ENCODE peak calls at places on chromosomes 1 and 21, in seven cellular contexts. N is GM10248; U is stimulated activated CD8-positive, alpha-beta memory T cell treated with anti-CD3 and anti-CD28 coated beads, Interleukin-7, amount 100 ng/mL, for 4 hours; V is stimulated activated naive CD8-positive, alpha-beta T cell treated with anti-CD3 and anti-CD28 coated beads, Interleukin-15, Interleukin-2, amounts not matched to agents 100 U/mL and 50 U/mL, for 24 hours; L is NT2/D1; O is MV-4-11; C is T-helper 2 cell. H is an unnamed sample.

GRCh38 chr1:235073968-235074334 is 54.7 kb downstream of the TOMM20 start:
- DNase-seq in L (no peak), C (no peak), U (no peak), N (no peak), V (no peak), O (no peak), H (no peak)

GRCh38 chr1:32201011-32201855 is 838 bp downstream of the CCDC28B start:
- DNase-seq in L (no peak), U (peak), O (peak), N (peak), V (peak), C (peak), H (peak)

GRCh38 chr1:204461331-204462228 is 33.0 kb downstream of the PIK3C2B start:
- DNase-seq in V (peak), O (no peak), C (no peak), U (peak), N (peak), L (no peak), H (peak)

GRCh38 chr1:51729824-51730284 is 113.0 kb downstream of the OSBPL9 start:
- DNase-seq in C (no peak), U (peak), O (no peak), V (no peak), L (peak), N (no peak), H (no peak)

GRCh38 chr1:43348809-43349593 is 9.8 kb upstream of the CDC20 start:
- DNase-seq in N (no peak), O (no peak), C (peak), V (peak), L (peak), U (peak), H (peak)

GRCh38 chr1:22876359-22877111 is 96.1 kb downstream of the LACTBL1 start:
- DNase-seq in V (no peak), C (no peak), O (no peak), U (no peak), L (no peak), N (no peak), H (no peak)

GRCh38 chr1:93304716-93305138 is 41.0 kb upstream of the DR1 start:
- DNase-seq in V (peak), N (peak), C (no peak), U (peak), O (peak), L (peak), H (no peak)

GRCh38 chr1:230320804-230321203 is 105.3 kb downstream of the PGBD5 start:
- DNase-seq in U (no peak), V (no peak), N (no peak), C (no peak), O (no peak), L (no peak), H (no peak)

GRCh38 chr1:235156265-235156664 is 4.8 kb downstream of the RBM34 start:
- DNase-seq in V (no peak), O (no peak), C (no peak), N (no peak), L (no peak), U (no peak), H (no peak)

GRCh38 chr1:74716822-74717221 is 16.0 kb downstream of the CRYZ start:
- DNase-seq in N (no peak), C (no peak), V (no peak), U (no peak), L (no peak), O (no peak), H (no peak)

GRCh38 chr1:214632091-214632490 is 29.1 kb downstream of the CENPF start:
- DNase-seq in V (no peak), N (no peak), U (no peak), O (no peak), C (no peak), L (no peak), H (no peak)

GRCh38 chr1:15151377-15151806 is 2.2 kb upstream of the TMEM51 start:
- DNase-seq in O (no peak), V (no peak), N (no peak), L (no peak), U (no peak), C (no peak), H (no peak)

GRCh38 chr1:21174638-21175323 is 1.9 kb downstream of the EIF4G3 start:
- DNase-seq in N (no peak), V (no peak), O (no peak), C (no peak), L (no peak), U (no peak), H (no peak)

GRCh38 chr1:31101147-31101502 is 35.6 kb upstream of the PUM1 start:
- DNase-seq in C (no peak), O (no peak), V (no peak), U (no peak), L (no peak), N (no peak), H (no peak)

GRCh38 chr1:53176452-53177344 is 19.9 kb upstream of the CPT2 start:
- DNase-seq in C (no peak), N (no peak), V (no peak), U (no peak), L (no peak), O (no peak), H (peak)

GRCh38 chr21:46461909-46462308 is 3.2 kb downstream of the DIP2A start:
- DNase-seq in U (no peak), N (no peak), V (no peak), C (no peak), O (no peak), L (no peak), H (no peak)

GRCh38 chr1:230898748-230899147 is 30.4 kb upstream of the C1orf198 start:
- DNase-seq in O (no peak), V (no peak), N (no peak), U (no peak), C (no peak), L (no peak), H (no peak)

GRCh38 chr1:30902653-30903290 is 5.8 kb downstream of the SDC3 start:
- DNase-seq in U (no peak), C (no peak), N (no peak), O (no peak), V (no peak), L (no peak), H (no peak)

GRCh38 chr21:27244356-27244755 is 277.5 kb upstream of the ADAMTS5 start:
- DNase-seq in O (no peak), N (no peak), V (no peak), L (no peak), U (no peak), C (no peak), H (no peak)

H was measured in right cardiac atrium.